ENCODE peak calls at places on chromosome 22, in eight cellular contexts. U is neural progenitor cell, F is OCI-LY7, B is HCT116, V is PC-3, A is GM23338, S is MM.1S, W is SK-N-SH. J is an unnamed sample. For H3K4me1, the result is how much of the 10 kb centered on the place peaks cover.

GRCh38 chr22:35622132-35622913 is 5.2 kb upstream of the MB start:
- DNase-seq in A (peak), S (no peak), B (no peak), W (peak), F (no peak), U (peak), V (peak), J (no peak)

GRCh38 chr22:24455751-24456426 is 28.5 kb downstream of the ADORA2A start:
- DNase-seq in W (no peak), V (no peak), F (no peak), B (no peak), S (no peak), A (no peak), U (no peak), J (no peak)

GRCh38 chr22:36196254-36197064 is 5.2 kb downstream of the APOL4 start:
- DNase-seq in F (no peak), B (no peak), V (no peak), A (no peak), S (no peak), U (no peak), W (no peak), J (no peak)

GRCh38 chr22:20159088-20159487 is 8.2 kb upstream of the CCDC188 start:
- DNase-seq in V (no peak), B (no peak), A (peak), W (no peak), S (no peak), F (no peak), U (peak), J (no peak)

GRCh38 chr22:17576475-17576874 is 13.2 kb downstream of the SLC25A18 start:
- DNase-seq in W (no peak), A (peak), B (no peak), U (no peak), F (no peak), S (no peak), V (peak), J (peak)

GRCh38 chr22:31240011-31240410 is 27.9 kb downstream of the LIMK2 start:
- DNase-seq in V (no peak), F (no peak), B (no peak), S (no peak), U (no peak), A (no peak), W (no peak), J (peak)

GRCh38 chr22:20577549-20577975 is 70.2 kb downstream of the MED15 start:
- DNase-seq in A (no peak), F (no peak), V (no peak), U (no peak), W (no peak), B (no peak), S (no peak), J (peak)

GRCh38 chr22:30694638-30695350 is at the start of gene OSBP2:
- DNase-seq in V (peak), B (no peak), A (peak), U (peak), F (no peak), S (peak), W (peak), J (peak)

GRCh38 chr22:45638834-45639746 is 32.5 kb upstream of the ATXN10 start:
- DNase-seq in U (no peak), F (no peak), S (no peak), A (peak), V (peak), B (peak), W (no peak), J (peak)

GRCh38 chr22:31726692-31727091 is 23.2 kb downstream of the PRR14L start:
- DNase-seq in A (no peak), W (no peak), F (no peak), V (no peak), B (no peak), S (no peak), U (no peak), J (no peak)

GRCh38 chr22:22974795-22975580 is 87.4 kb downstream of the IGLL5 start:
- DNase-seq in A (no peak), V (no peak), F (no peak), S (no peak), U (no peak), W (no peak), B (no peak), J (no peak)

GRCh38 chr22:22467112-22467511 is 41.4 kb downstream of the ZNF280B start:
- DNase-seq in V (no peak), B (no peak), S (no peak), U (no peak), W (no peak), A (no peak), F (no peak), J (no peak)

GRCh38 chr22:36430863-36431262 is 43.1 kb upstream of the MYH9 start:
- DNase-seq in W (no peak), F (no peak), U (no peak), V (peak), S (no peak), B (no peak), A (no peak), J (peak)

GRCh38 chr22:30485362-30485988 is 13.7 kb upstream of the SEC14L3 start:
- DNase-seq in V (peak), W (peak), S (peak), F (peak), A (peak), U (peak), B (peak), J (peak)

GRCh38 chr22:25051983-25052710 is 99.6 kb downstream of the KIAA1671 start:
- DNase-seq in U (no peak), A (no peak), V (no peak), W (peak), F (no peak), S (no peak), B (no peak), J (no peak)

GRCh38 chr22:30078320-30079311 is 1.6 kb upstream of the HORMAD2 start:
- DNase-seq in W (no peak), F (no peak), S (no peak), V (no peak), U (no peak), B (no peak), A (peak), J (no peak)

GRCh38 chr22:19080853-19081252 is 41.4 kb downstream of the DGCR2 start:
- DNase-seq in B (no peak), W (no peak), A (no peak), V (no peak), S (no peak), U (no peak), F (no peak), J (no peak)

GRCh38 chr22:35457729-35458546 is 58.0 kb downstream of the MCM5 start:
- DNase-seq in F (no peak), B (no peak), A (no peak), S (no peak), U (no peak), V (peak), W (no peak), J (peak)

GRCh38 chr22:25334091-25334490 is 114.7 kb downstream of the CRYBB2 start:
- DNase-seq in S (peak), A (peak), U (peak), V (peak), W (no peak), F (peak), B (peak), J (peak)

GRCh38 chr22:22030493-22031182 is 48.1 kb upstream of the TOP3B start:
- DNase-seq in V (no peak), U (no peak), F (peak), A (peak), S (peak), W (peak), B (no peak), J (no peak)

GRCh38 chr22:22903355-22903777 is 15.8 kb downstream of the IGLL5 start:
- DNase-seq in B (no peak), A (no peak), W (no peak), F (no peak), S (no peak), V (no peak), U (no peak), J (no peak)

GRCh38 chr22:28937206-28938025 is 54.0 kb downstream of the ZNRF3 start:
- DNase-seq in U (no peak), F (no peak), A (no peak), S (no peak), B (no peak), W (no peak), V (no peak), J (no peak)

GRCh38 chr22:29801153-29801552 is 34.0 kb downstream of the UQCR10 start:
- DNase-seq in V (no peak), F (no peak), B (no peak), A (peak), S (no peak), U (peak), W (no peak), J (no peak)

GRCh38 chr22:32534252-32535215 is 59.9 kb downstream of the FBXO7 start:
- DNase-seq in F (no peak), W (no peak), A (no peak), U (no peak), S (no peak), V (no peak), B (no peak), J (peak)

GRCh38 chr22:20804650-20805049 is 30.7 kb downstream of the SERPIND1 start:
- DNase-seq in A (no peak), V (no peak), B (no peak), U (no peak), W (no peak), F (no peak), S (no peak), J (no peak)

GRCh38 chr22:24494182-24494534 is 974 bp upstream of the UPB1 start:
- DNase-seq in W (no peak), S (no peak), B (no peak), F (no peak), V (no peak), A (no peak), U (peak), J (no peak)

GRCh38 chr22:29520851-29521250 is 32.7 kb downstream of the THOC5 start:
- DNase-seq in A (no peak), S (no peak), W (no peak), U (no peak), F (no peak), B (no peak), V (peak), J (peak)

GRCh38 chr22:32502346-32502745 is 27.7 kb downstream of the FBXO7 start:
- DNase-seq in A (peak), V (no peak), S (no peak), F (no peak), B (no peak), W (no peak), U (peak), J (no peak)

GRCh38 chr22:32591620-32592019 is 117.0 kb downstream of the FBXO7 start:
- DNase-seq in S (no peak), W (no peak), B (no peak), A (no peak), F (no peak), U (no peak), V (no peak), J (peak)

GRCh38 chr22:22923379-22923778 is 35.8 kb downstream of the IGLL5 start:
- DNase-seq in S (no peak), W (no peak), A (no peak), B (no peak), V (no peak), F (no peak), U (no peak), J (no peak)

GRCh38 chr22:19149047-19149883 is 827 bp downstream of the GSC2 start:
- DNase-seq in A (peak), S (no peak), B (no peak), F (no peak), W (peak), V (no peak), U (peak), J (peak)

GRCh38 chr22:27459955-27460354 is 341.6 kb downstream of the MN1 start:
- DNase-seq in V (no peak), B (no peak), S (no peak), F (no peak), U (no peak), A (no peak), W (no peak), J (peak)

GRCh38 chr22:27460596-27461347 is 340.8 kb downstream of the MN1 start:
- DNase-seq in U (peak), W (no peak), F (no peak), V (peak), S (no peak), A (peak), B (no peak), J (peak)

GRCh38 chr22:27453688-27454087 is 347.9 kb downstream of the MN1 start:
- DNase-seq in W (no peak), S (no peak), B (no peak), A (no peak), F (no peak), V (no peak), U (peak), J (no peak)

GRCh38 chr22:27454807-27455450 is 346.6 kb downstream of the MN1 start:
- DNase-seq in F (no peak), U (no peak), V (no peak), A (peak), W (no peak), S (no peak), B (no peak), J (no peak)

GRCh38 chr22:27456696-27457503 is 344.7 kb downstream of the MN1 start:
- DNase-seq in W (no peak), F (no peak), B (no peak), A (no peak), S (no peak), V (peak), U (no peak), J (peak)
- TF ChIP-seq EZH2phosphoT487 in W (no peak), F (no peak), B (no peak), A (no peak), S (no peak), V (no peak), U (no peak), J (no peak)

GRCh38 chr22:40057652-40058051 is 62.9 kb downstream of the FAM83F start:
- DNase-seq in B (no peak), S (no peak), V (no peak), A (no peak), W (no peak), U (no peak), F (no peak), J (no peak)

GRCh38 chr22:40058265-40058664 is 63.5 kb downstream of the FAM83F start:
- DNase-seq in U (peak), S (no peak), B (no peak), A (peak), F (no peak), W (no peak), V (no peak), J (no peak)

GRCh38 chr22:40055143-40055926 is 60.6 kb downstream of the FAM83F start:
- DNase-seq in S (peak), B (no peak), U (no peak), F (peak), A (no peak), V (no peak), W (no peak), J (no peak)

GRCh38 chr22:40054486-40054885 is 59.7 kb downstream of the FAM83F start:
- DNase-seq in U (no peak), W (no peak), A (no peak), S (no peak), B (no peak), F (no peak), V (no peak), J (no peak)

DNA sequence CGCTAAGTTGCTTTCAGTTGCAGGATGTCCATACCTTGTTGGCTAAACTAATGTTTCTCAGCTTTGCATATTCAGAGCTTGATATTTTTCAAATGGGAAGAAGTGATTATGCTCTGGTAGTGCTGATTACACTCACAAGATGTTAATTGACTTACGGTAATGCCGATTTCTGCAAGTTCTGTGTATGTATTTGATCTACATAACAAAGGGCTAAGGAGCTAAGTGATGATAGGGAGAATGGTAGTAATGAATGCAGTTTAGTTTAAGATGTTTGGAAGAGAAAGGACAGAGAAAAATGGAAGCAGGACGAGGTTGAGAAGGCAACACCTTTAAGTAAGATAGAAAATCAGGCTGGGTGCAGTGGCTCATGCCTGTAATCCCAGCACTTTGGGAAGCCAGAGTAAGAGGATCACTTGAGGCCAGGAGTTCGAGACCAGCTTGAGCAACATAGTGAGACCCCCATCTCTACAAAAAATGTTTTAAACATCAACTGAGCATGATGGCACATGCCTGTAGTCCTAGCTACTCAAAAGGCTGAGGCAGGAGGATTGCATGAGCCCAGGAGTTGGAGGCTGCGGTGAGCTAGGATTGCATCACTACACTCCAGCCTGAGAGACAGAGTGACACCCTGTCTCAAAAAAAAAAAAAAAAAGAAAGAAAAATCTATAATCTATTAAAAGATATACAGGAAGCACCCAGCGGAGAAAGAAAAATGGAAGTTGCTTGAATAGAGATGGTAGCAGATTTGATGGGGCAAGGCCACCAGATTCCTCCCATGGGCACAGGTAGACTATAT is 61.6 kb downstream of the FAM83F start:
- DNase-seq in F (no peak), A (no peak), B (no peak), S (no peak), V (no peak), W (no peak), U (no peak), J (no peak)
- H3K4me1 ChIP-seq in F (half or more), A (half or more), B (under half), S (under half), V (under half), W (under half), U (under half), J (under half)

DNA sequence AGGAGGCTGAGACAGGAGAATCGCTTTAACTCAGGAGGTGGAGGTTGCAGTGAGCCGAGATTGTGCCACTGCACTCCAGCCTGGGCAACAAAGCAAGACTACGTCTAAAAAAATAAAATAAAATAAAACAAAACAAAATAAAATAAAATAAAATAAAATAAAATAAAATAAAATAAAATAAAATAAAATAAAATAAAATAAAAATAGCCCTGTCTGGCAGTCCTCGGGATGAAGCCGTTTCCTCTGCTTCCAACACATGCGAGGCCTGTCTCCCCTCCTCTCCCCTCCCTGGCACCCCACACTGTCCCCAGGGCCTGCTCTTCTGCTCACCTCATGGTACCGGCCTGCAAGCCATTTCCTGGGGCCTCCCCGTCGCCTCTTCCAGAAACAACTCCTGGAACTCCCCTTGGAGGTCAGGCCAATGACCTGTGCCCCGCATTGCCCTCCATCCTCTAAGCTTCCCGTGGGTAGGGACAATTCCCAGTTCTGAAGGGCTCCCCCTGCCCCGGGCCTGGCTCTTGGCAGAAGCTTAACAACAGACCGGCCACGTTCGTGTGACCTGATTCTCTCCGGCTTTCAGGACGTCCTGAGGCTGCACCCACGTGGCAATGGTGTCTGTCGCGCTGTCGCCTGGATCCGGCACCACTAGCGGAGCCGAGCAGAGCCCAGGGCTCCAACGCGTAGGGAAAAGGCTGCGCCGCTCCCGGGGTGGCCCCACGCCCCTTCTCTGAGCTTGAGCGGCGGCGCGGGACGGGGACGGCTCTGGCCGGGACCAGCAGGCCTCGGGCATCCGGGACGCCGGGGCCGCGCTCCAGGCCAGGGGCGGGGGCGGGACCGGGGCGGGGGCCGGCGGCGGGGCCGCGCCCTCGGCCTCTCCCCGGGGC is 456 bp upstream of the PARVB start:
- DNase-seq in U (peak), S (peak), B (no peak), W (peak), A (peak), F (no peak), V (peak), J (peak)
- TF ChIP-seq EZH2phosphoT487 in U (no peak), S (no peak), B (no peak), W (no peak), A (no peak), F (no peak), V (no peak), J (no peak)

DNA sequence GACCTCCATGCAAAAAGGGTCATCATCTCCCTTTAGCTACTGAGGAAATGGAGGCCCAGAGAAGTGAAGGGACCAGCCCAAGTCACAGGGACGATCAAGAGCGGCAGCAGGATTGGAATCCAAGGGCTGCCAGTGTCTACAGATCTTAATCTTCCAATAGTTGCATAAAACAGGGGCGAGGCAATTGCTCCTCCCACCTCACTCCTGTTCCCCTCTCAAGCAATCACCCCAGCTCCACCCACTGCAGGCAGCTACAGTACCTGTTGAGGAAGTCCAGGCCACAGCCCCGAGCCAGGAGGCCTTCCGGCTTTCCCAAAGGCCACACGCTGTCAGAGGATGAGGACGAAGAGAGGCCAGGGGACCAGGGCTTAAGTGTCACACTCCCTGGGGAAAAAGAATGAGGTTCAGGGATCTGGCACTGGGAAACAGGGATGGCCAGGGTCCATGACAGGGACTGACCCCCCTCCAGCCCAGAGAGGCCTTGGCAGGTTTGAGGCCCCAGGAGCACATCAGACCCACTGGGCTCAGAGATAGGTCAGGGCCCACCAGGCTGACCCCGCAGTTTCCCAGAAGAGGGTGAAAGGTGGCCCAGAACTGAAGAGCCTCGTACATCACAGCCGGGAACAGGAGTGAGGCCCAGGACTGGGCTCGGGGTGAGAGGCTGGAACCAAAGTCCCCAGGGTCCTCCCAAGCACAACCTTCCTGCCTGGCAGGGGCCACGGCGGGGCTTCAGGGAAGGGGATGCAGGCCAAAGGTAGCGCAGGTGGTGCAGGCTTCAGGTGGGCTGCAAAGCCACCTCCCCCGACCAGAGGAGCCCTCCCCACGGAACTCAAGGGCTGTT is 16.4 kb upstream of the MFNG start:
- DNase-seq in W (no peak), U (no peak), B (no peak), F (no peak), S (no peak), V (peak), A (no peak), J (no peak)
- H3K4me1 ChIP-seq in W (half or more), U (under half), B (half or more), F (under half), S (under half), V (under half), A (under half), J (under half)

DNA sequence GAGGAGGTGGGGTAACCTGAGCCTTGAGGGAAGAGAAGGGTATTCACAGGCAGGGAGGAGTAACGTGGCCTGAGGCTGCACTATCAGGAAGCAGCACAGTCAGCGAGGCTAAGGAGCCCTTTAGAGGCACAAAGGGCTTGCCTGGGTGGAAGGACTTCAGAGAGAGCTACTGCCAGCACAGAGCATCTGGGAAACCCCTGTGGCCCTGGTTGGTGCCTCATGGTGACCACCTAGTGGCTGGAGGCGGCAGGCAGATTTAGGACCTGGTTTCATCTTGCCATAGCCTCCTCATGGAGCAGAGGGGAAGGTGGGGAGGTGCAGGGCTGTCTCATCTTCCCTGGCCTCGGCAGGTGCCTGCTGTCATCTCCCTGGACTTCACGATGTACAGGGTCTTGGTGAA is 64.5 kb downstream of the MPPED1 start:
- DNase-seq in U (peak), F (no peak), S (no peak), A (peak), V (no peak), W (no peak), B (no peak), J (no peak)
- TF ChIP-seq EZH2phosphoT487 in U (no peak), F (no peak), S (no peak), A (no peak), V (no peak), W (no peak), B (no peak), J (no peak)

GRCh38 chr22:33680632-33681031 is 239.6 kb downstream of the LARGE1 start:
- DNase-seq in S (no peak), F (no peak), B (no peak), W (no peak), V (no peak), U (no peak), A (no peak), J (no peak)
- H3K4me1 ChIP-seq in S (under half), F (under half), B (under half), W (under half), V (under half), U (under half), A (under half), J (under half)

J was measured in GM23248.